ENCODE peak calls at places on chromosomes 6 and 20, in six cellular contexts. K is right lobe of liver, N is ovary, H is AG09309, A is HFF-Myc, Q is cardiac muscle cell. V is an unnamed sample.
A peak's percentile ranks its signal among the peaks of the same experiment; 100 is the strongest.

GRCh38 chr6:75503291-75503690 is 9.7 kb upstream of the FILIP1 start:
- DNase-seq in K (no peak), N (no peak), H (no peak), A (no peak), Q (no peak), V (no peak)

GRCh38 chr6:15870354-15871043 is 207.7 kb upstream of the DTNBP1 start:
- DNase-seq in K (no peak), N (no peak), H (no peak), A (no peak), Q (peak; percentile 65), V (peak; percentile 40)

GRCh38 chr6:3789018-3789895 is 37.7 kb upstream of the PXDC1 start:
- DNase-seq in K (no peak), N (no peak), H (no peak), A (no peak), Q (peak; percentile 55), V (peak; percentile 56)

GRCh38 chr6:119395192-119395591 is 45.6 kb upstream of the MAN1A1 start:
- DNase-seq in K (no peak), N (no peak), H (no peak), A (no peak), Q (no peak), V (no peak)

GRCh38 chr6:127796713-127797112 is 104.1 kb downstream of the THEMIS start:
- DNase-seq in K (no peak), N (no peak), H (no peak), A (no peak), Q (no peak), V (no peak)

GRCh38 chr20:50868509-50869495 is 62.4 kb downstream of the ADNP start:
- DNase-seq in K (peak; percentile 35), N (no peak), H (no peak), A (no peak), Q (no peak), V (no peak)

GRCh38 chr20:21503345-21503744 is 10.5 kb downstream of the NKX2-2 start:
- DNase-seq in K (no peak), N (no peak), H (peak; percentile 23), A (no peak), Q (peak; percentile 37), V (peak; percentile 36)

GRCh38 chr20:47652301-47652700 is 133.0 kb downstream of the SULF2 start:
- DNase-seq in K (no peak), N (no peak), H (no peak), A (no peak), Q (no peak), V (no peak)

GRCh38 chr6:156160007-156160787 is 617.0 kb upstream of the ARID1B start:
- DNase-seq in K (no peak), N (no peak), H (no peak), A (no peak), Q (no peak), V (no peak)

GRCh38 chr6:52286798-52287432 is 2.4 kb upstream of the MCM3 start:
- DNase-seq in K (peak; percentile 72), N (peak; percentile 42), H (peak; percentile 16), A (no peak), Q (peak; percentile 83), V (peak; percentile 65)

GRCh38 chr6:157229733-157230132 is 93.6 kb downstream of the TMEM242 start:
- DNase-seq in K (no peak), N (no peak), H (no peak), A (no peak), Q (no peak), V (no peak)

GRCh38 chr6:92989656-92990055 is 429.7 kb downstream of the EPHA7 start:
- DNase-seq in K (no peak), N (no peak), H (no peak), A (no peak), Q (peak; percentile 15), V (no peak)

GRCh38 chr20:59997886-59998285 is 39.7 kb downstream of the CDH26 start:
- DNase-seq in K (no peak), N (no peak), H (no peak), A (no peak), Q (no peak), V (no peak)

GRCh38 chr20:50085481-50086365 is 27.2 kb downstream of the UBE2V1 start:
- DNase-seq in K (no peak), N (no peak), H (no peak), A (no peak), Q (peak; percentile 76), V (peak; percentile 65)

GRCh38 chr20:10910535-10911239 is 236.9 kb upstream of the JAG1 start:
- DNase-seq in K (no peak), N (no peak), H (no peak), A (no peak), Q (peak; percentile 64), V (no peak)

GRCh38 chr20:50646483-50646996 is 44.8 kb downstream of the RIPOR3 start:
- DNase-seq in K (no peak), N (no peak), H (peak; percentile 79), A (no peak), Q (peak; percentile 78), V (peak; percentile 97)

GRCh38 chr6:122286512-122286911 is 112.9 kb upstream of the HSF2 start:
- DNase-seq in K (no peak), N (no peak), H (no peak), A (no peak), Q (no peak), V (peak; percentile 5)

GRCh38 chr20:57223648-57224489 is 42.6 kb downstream of the BMP7 start:
- DNase-seq in K (no peak), N (no peak), H (no peak), A (no peak), Q (peak; percentile 12), V (peak; percentile 62)

GRCh38 chr20:2756056-2756611 is 44.3 kb downstream of the CPXM1 start:
- DNase-seq in K (no peak), N (peak; percentile 45), H (no peak), A (no peak), Q (peak; percentile 80), V (peak; percentile 35)

GRCh38 chr6:36962874-36963273 is 8.3 kb downstream of the PI16 start:
- DNase-seq in K (peak; percentile 72), N (no peak), H (no peak), A (peak; percentile 29), Q (peak; percentile 71), V (no peak)

GRCh38 chr6:53811746-53812145 is 16.9 kb downstream of the LRRC1 start:
- DNase-seq in K (no peak), N (no peak), H (no peak), A (no peak), Q (no peak), V (no peak)

GRCh38 chr6:64293298-64293697 is 657.7 kb downstream of the PHF3 start:
- DNase-seq in K (no peak), N (no peak), H (no peak), A (no peak), Q (peak; percentile 18), V (no peak)

GRCh38 chr20:51531712-51532456 is 10.6 kb downstream of the NFATC2 start:
- DNase-seq in K (no peak), N (no peak), H (no peak), A (no peak), Q (no peak), V (no peak)

GRCh38 chr6:35312076-35312762 is 14.6 kb downstream of the DEF6 start:
- DNase-seq in K (no peak), N (no peak), H (no peak), A (no peak), Q (no peak), V (no peak)
- H3K4me3 ChIP-seq in K (no peak overlapping the region), N (no peak overlapping the region), H (no peak overlapping the region), A (no peak overlapping the region), Q (no peak overlapping the region), V (no peak overlapping the region)

GRCh38 chr6:13653296-13653695 is 38.2 kb downstream of the NOL7 start:
- DNase-seq in K (no peak), N (no peak), H (no peak), A (no peak), Q (no peak), V (no peak)
- H3K4me3 ChIP-seq in K (no peak overlapping the region), N (no peak overlapping the region), H (no peak overlapping the region), A (no peak overlapping the region), Q (no peak overlapping the region), V (no peak overlapping the region)

GRCh38 chr6:99613705-99614429 is 7.2 kb downstream of the PRDM13 start:
- DNase-seq in K (no peak), N (no peak), H (no peak), A (no peak), Q (no peak), V (no peak)

GRCh38 chr6:99613398-99613704 is 6.7 kb downstream of the PRDM13 start:
- DNase-seq in K (no peak), N (no peak), H (no peak), A (no peak), Q (peak; percentile 50), V (peak; percentile 20)

GRCh38 chr6:99612551-99613397 is 6.1 kb downstream of the PRDM13 start:
- DNase-seq in K (no peak), N (no peak), H (no peak), A (no peak), Q (no peak), V (no peak)

GRCh38 chr6:99617131-99617530 is 10.5 kb downstream of the PRDM13 start:
- DNase-seq in K (no peak), N (no peak), H (no peak), A (no peak), Q (no peak), V (no peak)

DNA sequence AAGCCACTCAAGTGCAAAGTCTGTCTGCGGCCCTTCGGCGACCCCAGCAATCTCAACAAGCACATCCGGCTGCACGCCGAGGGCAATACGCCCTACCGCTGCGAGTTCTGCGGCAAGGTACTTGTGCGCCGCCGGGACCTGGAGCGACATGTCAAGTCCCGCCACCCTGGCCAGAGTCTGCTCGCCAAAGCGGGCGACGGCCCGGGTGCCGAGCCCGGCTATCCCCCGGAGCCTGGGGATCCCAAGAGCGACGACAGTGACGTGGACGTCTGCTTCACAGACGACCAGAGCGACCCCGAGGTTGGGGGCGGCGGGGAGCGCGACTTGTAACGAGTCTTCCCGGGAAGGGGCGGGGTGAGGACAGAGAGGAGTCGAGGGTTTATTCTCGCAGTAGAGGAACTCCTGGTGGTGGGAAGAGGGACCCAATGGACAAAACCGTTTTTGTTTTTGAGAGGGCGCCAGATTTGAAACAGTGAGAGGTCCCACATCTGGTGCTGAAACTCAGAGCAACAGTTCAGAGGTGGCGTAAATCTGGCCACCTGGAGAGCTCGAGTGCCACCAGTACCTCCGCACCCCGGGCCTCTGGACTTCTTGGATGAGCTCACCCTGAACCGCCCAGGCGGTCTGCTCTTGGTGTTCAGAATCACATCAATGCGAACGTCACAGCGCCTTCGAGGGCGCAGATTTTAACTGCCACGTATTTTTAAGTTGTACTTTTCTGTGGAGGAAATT is 8.0 kb downstream of the PRDM13 start:
- DNase-seq in K (no peak), N (no peak), H (no peak), A (no peak), Q (no peak), V (no peak)
- H3K4me3 ChIP-seq in K (peak overlapping the region; percentile 37), N (peak overlapping the region; percentile 34), H (no peak overlapping the region), A (peak overlapping the region; percentile 24), Q (peak overlapping the region; percentile 36), V (no peak overlapping the region)

DNA sequence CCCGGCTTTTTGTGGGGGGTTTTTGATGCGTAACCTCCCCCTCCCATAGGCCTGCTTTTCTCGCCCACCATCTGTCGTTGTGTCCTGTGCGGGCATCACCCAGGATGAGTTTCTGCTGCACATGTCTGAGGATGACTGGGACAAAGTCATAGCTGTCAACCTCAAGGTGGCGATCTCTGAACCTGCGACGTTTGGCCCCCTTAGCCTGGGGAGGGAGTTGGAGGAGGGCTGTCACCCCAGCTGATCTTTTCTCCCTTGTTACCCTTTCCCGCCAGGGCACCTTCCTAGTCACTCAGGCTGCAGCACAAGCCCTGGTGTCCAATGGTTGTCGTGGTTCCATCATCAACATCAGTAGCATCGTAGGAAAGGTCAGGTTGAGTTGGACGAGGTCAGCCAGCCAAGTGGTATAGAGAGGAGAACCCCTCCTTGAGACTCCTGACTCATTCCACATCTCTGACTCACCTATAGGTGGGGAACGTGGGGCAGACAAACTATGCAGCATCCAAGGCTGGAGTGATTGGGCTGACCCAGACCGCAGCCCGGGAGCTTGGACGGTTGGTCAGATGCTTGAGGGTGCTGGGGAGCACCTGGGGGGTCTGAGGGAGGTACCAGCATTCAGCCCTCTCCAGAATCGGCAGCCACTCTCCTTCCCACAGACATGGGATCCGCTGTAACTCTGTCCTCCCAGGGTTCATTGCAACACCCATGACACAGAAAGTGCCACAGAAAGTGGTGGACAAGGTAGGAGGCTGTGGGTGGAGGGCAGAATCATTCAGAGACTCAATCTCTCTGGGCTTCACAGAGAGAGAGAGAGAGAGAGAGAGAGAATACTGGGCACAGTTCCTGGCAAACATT is 944 bp downstream of the HSD17B8 start:
- DNase-seq in K (no peak), N (no peak), H (no peak), A (no peak), Q (no peak), V (peak; percentile 27)
- H3K4me3 ChIP-seq in K (peak overlapping the region; percentile 79), N (peak overlapping the region; percentile 57), H (no peak overlapping the region), A (peak overlapping the region; percentile 59), Q (peak overlapping the region; percentile 87), V (peak overlapping the region; percentile 77)